ENCODE peak calls at places on chromosomes 12 and 14, in six cellular contexts. C, H, D, N, U and K are unnamed samples.

GRCh38 chr12:25864287-25864686 is 94.2 kb upstream of the RASSF8 start:
- DNase-seq in H (no peak), U (no peak), D (peak), C (no peak), N (peak), K (no peak)

GRCh38 chr14:51079489-51079888 is 15.4 kb downstream of the TRIM9 start:
- DNase-seq in H (no peak), N (no peak), D (no peak), C (no peak), U (no peak), K (no peak)

GRCh38 chr12:41514907-41515306 is 326.8 kb downstream of the PDZRN4 start:
- DNase-seq in U (no peak), C (no peak), H (no peak), D (no peak), N (no peak), K (no peak)

GRCh38 chr12:89353823-89354629 is 1.7 kb upstream of the DUSP6 start:
- DNase-seq in N (peak), U (peak), D (no peak), C (peak), H (peak), K (no peak)

GRCh38 chr12:106071686-106072085 is 67.1 kb downstream of the NUAK1 start:
- DNase-seq in U (no peak), C (no peak), D (no peak), N (no peak), H (no peak), K (no peak)

GRCh38 chr12:45331552-45331951 is 115.7 kb downstream of the ANO6 start:
- DNase-seq in H (no peak), D (no peak), C (no peak), U (no peak), N (no peak), K (no peak)

GRCh38 chr14:22296722-22297121 is 292.3 kb downstream of the DAD1 start:
- DNase-seq in N (peak), C (no peak), H (no peak), U (no peak), D (peak), K (no peak)

GRCh38 chr12:56630180-56630632 is at the start of gene BAZ2A:
- DNase-seq in N (peak), U (peak), H (peak), C (peak), D (peak), K (no peak)

GRCh38 chr12:93234641-93235040 is 143.1 kb upstream of the NUDT4 start:
- DNase-seq in D (no peak), H (no peak), N (no peak), C (no peak), U (no peak), K (no peak)

GRCh38 chr12:77325505-77325904 is 260.1 kb upstream of the E2F7 start:
- DNase-seq in N (no peak), H (no peak), D (peak), C (peak), U (no peak), K (no peak)

GRCh38 chr14:77068515-77069200 is 29.4 kb upstream of the CIPC start:
- DNase-seq in N (no peak), C (no peak), U (no peak), D (no peak), H (no peak), K (no peak)

GRCh38 chr12:53180931-53181645 is 363 bp upstream of the CSAD start:
- DNase-seq in C (peak), U (no peak), D (peak), N (peak), H (peak), K (peak)

GRCh38 chr14:64942531-64943111 is at the start of gene GPX2:
- DNase-seq in D (no peak), H (no peak), N (no peak), U (no peak), C (peak), K (no peak)